ENCODE peak calls at places on chromosomes 16 and 17, in seven cellular contexts. R is Caco-2, T is AG09309, U is GM12865, K is PC-3, N is neural progenitor cell, F is Panc1. S is an unnamed sample.

GRCh38 chr17:6780001-6780400 is 4.0 kb downstream of the FBXO39 start:
- DNase-seq in N (no peak), F (no peak), T (no peak), K (no peak), R (no peak), U (no peak), S (no peak)

GRCh38 chr16:28311913-28312312 is 19.6 kb downstream of the SBK1 start:
- DNase-seq in T (no peak), F (no peak), N (no peak), R (no peak), K (no peak), U (no peak), S (no peak)

GRCh38 chr16:71846443-71846842 is 667 bp downstream of the ATXN1L start:
- DNase-seq in T (no peak), R (peak), F (no peak), K (no peak), N (peak), U (peak), S (peak)

GRCh38 chr16:80947708-80948615 is 58.7 kb downstream of the CMC2 start:
- DNase-seq in K (peak), U (no peak), F (no peak), T (no peak), N (peak), R (no peak), S (no peak)

GRCh38 chr16:762049-762513 is 1.5 kb downstream of the MSLN start:
- DNase-seq in N (peak), T (no peak), F (no peak), K (no peak), R (no peak), U (no peak), S (no peak)

GRCh38 chr17:50956750-50957523 is 90.8 kb upstream of the TOB1 start:
- DNase-seq in U (peak), N (peak), T (no peak), K (peak), F (peak), R (peak), S (peak)

GRCh38 chr17:4548061-4548461 is 7.1 kb downstream of the MYBBP1A start:
- DNase-seq in R (no peak), F (no peak), T (no peak), N (no peak), K (no peak), U (no peak), S (no peak)

GRCh38 chr17:55263565-55264272 is 1.0 kb upstream of the HLF start:
- DNase-seq in K (no peak), N (peak), F (no peak), R (peak), T (no peak), U (no peak), S (no peak)

GRCh38 chr17:58402047-58402446 is 15.3 kb downstream of the RNF43 start:
- DNase-seq in N (no peak), T (no peak), F (no peak), R (no peak), K (peak), U (no peak), S (peak)

GRCh38 chr17:1577186-1577585 is 14.6 kb upstream of the PITPNA start:
- DNase-seq in R (no peak), K (peak), N (no peak), T (peak), U (no peak), F (no peak), S (peak)

GRCh38 chr17:1571362-1571746 is 8.8 kb upstream of the PITPNA start:
- DNase-seq in U (no peak), K (no peak), R (no peak), N (no peak), T (no peak), F (no peak), S (no peak)

GRCh38 chr17:1574697-1575471 is 12.3 kb upstream of the PITPNA start:
- DNase-seq in K (no peak), F (no peak), U (no peak), N (no peak), T (no peak), R (no peak), S (no peak)

GRCh38 chr17:1576500-1576899 is 13.9 kb upstream of the PITPNA start:
- DNase-seq in K (no peak), T (no peak), N (no peak), F (no peak), R (no peak), U (no peak), S (no peak)

DNA sequence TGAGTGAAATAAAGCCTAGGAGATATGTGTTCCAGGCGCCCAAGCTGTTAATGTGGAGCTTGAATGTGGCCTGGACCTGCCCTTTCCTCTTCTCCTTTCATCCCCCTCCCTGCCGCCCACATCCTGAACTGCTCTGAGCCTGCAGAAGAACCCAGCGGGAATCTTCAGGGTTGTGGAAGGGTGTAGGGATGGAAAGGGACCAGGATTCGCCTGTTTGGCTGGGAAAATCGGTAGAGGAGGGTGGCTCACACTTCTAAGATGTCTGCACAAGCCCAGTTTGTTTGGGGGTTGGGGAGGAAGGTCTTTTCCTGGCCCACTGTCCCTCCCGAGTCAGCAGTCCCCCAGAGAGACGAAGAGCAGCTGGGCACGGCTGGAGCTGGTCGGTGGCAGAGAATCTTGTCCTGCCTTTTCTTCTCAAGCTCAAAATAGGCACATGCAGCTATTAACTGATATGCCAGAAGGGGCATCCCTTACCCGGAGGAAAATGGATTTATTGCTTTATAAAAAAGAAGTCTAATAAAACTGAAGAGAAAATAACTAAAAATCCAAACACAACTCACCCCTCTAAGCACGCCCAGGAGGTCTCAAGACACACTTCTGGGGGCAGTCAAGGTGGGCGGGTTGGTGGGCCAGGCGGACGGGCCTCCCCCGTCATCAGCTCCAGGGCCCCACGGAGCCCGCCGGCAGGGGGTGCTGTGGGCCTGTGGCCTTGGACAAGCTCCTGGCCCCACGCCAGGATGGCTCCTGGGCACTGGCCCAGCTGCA is 11.5 kb upstream of the PITPNA start:
- DNase-seq in U (peak), K (peak), T (no peak), F (peak), R (peak), N (peak), S (peak)
- H3K4me3 ChIP-seq in U (no peak), K (no peak), T (no peak), F (no peak), R (no peak), N (no peak), S (no peak)

DNA sequence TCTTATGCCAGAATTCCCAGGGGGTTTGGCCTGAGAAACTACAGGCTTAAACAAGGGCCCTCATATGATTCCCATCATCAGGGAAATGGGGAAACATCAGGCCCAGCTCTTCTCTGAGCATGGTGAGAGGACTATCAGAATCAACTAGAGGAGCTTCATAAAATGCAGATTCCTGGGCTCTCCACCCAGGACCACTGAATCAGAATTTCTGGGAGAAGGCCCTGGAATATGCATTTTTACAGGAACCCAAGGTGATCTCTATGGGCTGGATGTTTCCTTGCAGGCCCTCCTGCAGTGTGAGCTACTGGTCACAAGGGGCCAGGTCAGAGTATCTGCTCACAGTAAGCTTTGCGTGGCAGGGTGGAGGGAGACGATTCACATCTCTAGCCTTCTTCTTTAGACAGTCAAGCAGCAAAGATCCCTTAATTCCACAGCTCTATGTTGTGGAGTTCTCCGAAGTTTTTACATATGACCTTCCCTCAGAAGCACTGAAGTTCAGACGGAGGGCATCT is 38.8 kb upstream of the HOXB13 start:
- DNase-seq in F (no peak), N (no peak), U (no peak), K (peak), T (no peak), R (peak), S (no peak)
- TF ChIP-seq CTCF in F (no peak), N (no peak), U (no peak), K (no peak), T (no peak), R (peak), S (no peak)

GRCh38 chr16:54060599-54061355 is 225.8 kb downstream of the IRX3 start:
- DNase-seq in T (no peak), F (no peak), U (no peak), N (no peak), R (no peak), K (no peak), S (no peak)

GRCh38 chr16:54059319-54059718 is 227.3 kb downstream of the IRX3 start:
- DNase-seq in T (no peak), K (no peak), N (no peak), U (no peak), F (no peak), R (no peak), S (no peak)

GRCh38 chr16:54063374-54063773 is 223.2 kb downstream of the IRX3 start:
- DNase-seq in R (no peak), U (no peak), T (no peak), K (no peak), N (no peak), F (no peak), S (peak)

GRCh38 chr16:54061454-54061853 is 225.1 kb downstream of the IRX3 start:
- DNase-seq in R (no peak), K (no peak), F (no peak), T (no peak), N (no peak), U (no peak), S (no peak)

DNA sequence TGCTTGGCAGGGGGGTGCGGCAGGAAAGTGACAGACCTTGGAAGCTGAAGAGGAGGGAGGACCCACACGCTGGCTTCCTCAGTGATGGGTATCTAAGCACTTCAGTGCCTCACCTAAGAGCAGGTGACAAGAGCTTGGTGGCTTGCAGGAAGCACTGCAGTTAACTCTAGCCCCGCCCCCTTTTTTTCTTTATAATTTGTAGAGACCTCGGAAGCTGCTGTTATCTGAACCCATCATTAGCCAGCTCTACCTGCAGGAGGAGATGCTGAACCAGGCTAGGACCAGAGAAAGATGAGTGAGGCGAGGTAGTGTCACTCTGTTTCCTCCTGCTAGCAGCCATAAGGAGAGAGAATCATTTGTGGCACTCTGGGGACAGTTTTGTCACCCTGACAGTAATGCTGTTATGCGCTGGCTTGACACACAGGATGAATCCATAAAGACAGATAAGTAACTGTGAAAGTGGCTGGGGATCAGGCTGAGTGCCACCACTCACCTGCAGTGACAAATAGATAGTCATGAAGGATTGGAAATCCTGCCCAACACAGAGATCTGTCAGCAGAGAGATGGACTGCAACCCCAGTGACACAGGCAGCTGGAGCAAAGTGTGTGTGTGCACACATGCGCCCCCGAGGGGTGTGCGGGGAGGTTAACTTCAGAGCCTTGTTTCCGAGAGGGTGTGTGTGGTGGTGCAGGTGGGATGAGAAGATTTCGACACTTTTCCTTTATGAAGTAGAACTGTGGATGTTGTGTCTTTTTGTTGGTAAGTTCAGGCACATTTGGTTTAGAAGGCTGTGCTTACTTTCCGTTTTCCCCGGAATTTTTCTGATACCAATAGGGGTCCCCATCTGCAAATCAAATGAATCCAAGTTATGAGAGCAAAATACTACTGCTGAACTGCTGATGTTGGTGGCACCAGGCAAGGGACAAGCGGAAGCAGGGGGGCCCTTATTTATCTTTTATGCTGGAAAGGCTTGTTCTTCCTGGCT is 223.9 kb downstream of the IRX3 start:
- DNase-seq in U (no peak), R (peak), N (peak), T (no peak), K (no peak), F (no peak), S (no peak)
- H3K4me3 ChIP-seq in U (no peak), R (no peak), N (no peak), T (no peak), K (no peak), F (no peak), S (no peak)

GRCh38 chr17:72496461-72496860 is 375.6 kb downstream of the SOX9 start:
- DNase-seq in T (no peak), K (no peak), N (no peak), F (no peak), U (no peak), R (no peak), S (no peak)
- TF ChIP-seq CTCF in T (no peak), K (no peak), N (no peak), F (no peak), U (no peak), R (no peak), S (no peak)

GRCh38 chr16:88382491-88383400 is at the start of gene ZNF469:
- DNase-seq in N (peak), T (no peak), F (no peak), R (peak), U (no peak), K (peak), S (peak)
- H3K4me3 ChIP-seq in N (peak), T (peak), F (peak), R (peak), U (no peak), K (peak), S (peak)

GRCh38 chr17:44376124-44376523 is 12.5 kb upstream of the FAM171A2 start:
- DNase-seq in U (no peak), K (peak), R (peak), T (no peak), N (peak), F (no peak), S (no peak)
- TF ChIP-seq CTCF in U (peak), K (peak), R (peak), T (peak), N (peak), F (peak), S (peak)

DNA sequence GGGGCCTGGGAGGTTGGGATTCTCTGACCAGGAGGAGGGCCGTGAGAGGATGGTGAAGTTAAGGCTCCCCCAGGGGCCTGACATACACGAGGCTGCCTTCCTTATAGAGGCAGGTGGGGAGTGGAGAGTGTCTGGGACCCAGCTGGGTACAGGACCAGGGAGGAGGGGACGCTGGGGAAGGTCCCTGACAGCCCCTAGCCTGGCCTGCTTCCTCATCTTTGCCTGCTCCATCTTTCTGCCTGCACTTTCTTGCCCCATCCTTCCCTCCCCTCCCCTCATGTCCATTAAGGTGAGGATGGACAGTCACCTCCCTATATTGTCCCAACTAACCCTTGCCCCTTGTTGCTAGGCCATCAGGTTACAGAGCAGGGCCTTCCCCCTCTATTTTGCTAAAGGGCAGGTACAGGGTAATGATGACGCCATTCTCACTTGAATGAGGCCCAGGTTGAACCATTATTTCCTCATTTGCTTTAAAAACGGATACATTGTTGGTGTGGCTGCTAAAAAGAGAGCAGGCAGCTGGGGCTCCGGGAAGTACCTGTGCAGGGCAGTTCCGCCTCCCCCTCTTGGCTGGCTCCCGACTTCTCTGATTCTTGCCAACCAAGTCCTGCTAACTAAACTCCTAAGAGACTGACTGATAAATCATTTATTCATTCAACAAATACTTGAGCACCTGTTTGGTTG is 1.3 kb downstream of the C17orf99 start:
- DNase-seq in R (no peak), F (no peak), T (no peak), U (peak), K (no peak), N (no peak), S (no peak)
- H3K4me3 ChIP-seq in R (no peak), F (no peak), T (no peak), U (no peak), K (no peak), N (no peak), S (no peak)

GRCh38 chr17:34979153-34979552 is 1.2 kb upstream of the LIG3 start:
- DNase-seq in F (no peak), R (no peak), K (no peak), N (no peak), T (no peak), U (no peak), S (no peak)

GRCh38 chr17:34980681-34981537 is 597 bp downstream of the LIG3 start:
- DNase-seq in F (no peak), U (peak), R (peak), T (peak), N (peak), K (peak), S (peak)

GRCh38 chr17:34981538-34982241 is 1.4 kb downstream of the LIG3 start:
- DNase-seq in K (no peak), U (no peak), R (no peak), N (peak), F (no peak), T (no peak), S (peak)

GRCh38 chr17:34979650-34980352 is 511 bp upstream of the LIG3 start:
- DNase-seq in K (no peak), T (no peak), F (no peak), U (no peak), N (peak), R (no peak), S (no peak)

DNA sequence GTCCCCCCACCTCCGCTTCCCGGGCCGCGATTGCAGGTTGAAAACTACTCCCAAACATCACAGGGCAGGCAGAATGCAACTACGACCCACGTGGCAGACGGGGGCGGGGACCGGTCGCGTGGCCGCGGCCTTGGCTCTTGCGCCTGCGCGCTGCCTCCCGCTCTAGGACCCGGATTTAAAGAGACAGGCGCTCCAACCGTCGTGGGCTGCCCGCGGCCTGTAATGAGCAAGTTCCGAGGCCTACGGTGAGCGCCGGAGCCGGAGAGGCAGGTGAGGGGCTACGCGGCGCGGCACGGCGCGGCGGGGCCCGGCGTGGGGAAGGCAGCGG is at the start of gene LIG3:
- DNase-seq in U (peak), F (peak), T (peak), K (peak), R (peak), N (peak), S (peak)
- TF ChIP-seq CTCF in U (no peak), F (no peak), T (no peak), K (no peak), R (no peak), N (no peak), S (no peak)

GRCh38 chr16:73054131-73054496 is 6.2 kb upstream of the ZFHX3 start:
- DNase-seq in T (no peak), K (no peak), F (no peak), R (no peak), N (no peak), U (no peak), S (peak)

GRCh38 chr16:73053038-73053378 is 5.1 kb upstream of the ZFHX3 start:
- DNase-seq in K (no peak), N (no peak), F (no peak), R (no peak), T (no peak), U (no peak), S (no peak)

GRCh38 chr16:73052441-73053030 is 4.6 kb upstream of the ZFHX3 start:
- DNase-seq in U (no peak), K (no peak), N (peak), R (no peak), T (no peak), F (no peak), S (no peak)

GRCh38 chr16:73054732-73055481 is 7.0 kb upstream of the ZFHX3 start:
- DNase-seq in R (peak), K (peak), F (no peak), U (peak), N (no peak), T (no peak), S (peak)

GRCh38 chr16:73053379-73054130 is 5.6 kb upstream of the ZFHX3 start:
- DNase-seq in T (no peak), U (no peak), R (no peak), F (no peak), K (peak), N (no peak), S (peak)
- H3K4me3 ChIP-seq in T (peak), U (no peak), R (no peak), F (peak), K (peak), N (no peak), S (no peak)

GRCh38 chr16:73216932-73217331 is 169.0 kb upstream of the ZFHX3 start:
- DNase-seq in U (no peak), F (no peak), T (no peak), N (no peak), R (no peak), K (no peak), S (no peak)

GRCh38 chr16:73214825-73215481 is 167.0 kb upstream of the ZFHX3 start:
- DNase-seq in R (no peak), K (no peak), F (no peak), N (no peak), T (peak), U (no peak), S (peak)

GRCh38 chr16:73219176-73219575 is 171.2 kb upstream of the ZFHX3 start:
- DNase-seq in K (no peak), R (no peak), T (no peak), N (no peak), F (no peak), U (no peak), S (no peak)

GRCh38 chr16:73215482-73216377 is 167.8 kb upstream of the ZFHX3 start:
- DNase-seq in U (no peak), K (no peak), T (no peak), N (no peak), F (no peak), R (no peak), S (no peak)

DNA sequence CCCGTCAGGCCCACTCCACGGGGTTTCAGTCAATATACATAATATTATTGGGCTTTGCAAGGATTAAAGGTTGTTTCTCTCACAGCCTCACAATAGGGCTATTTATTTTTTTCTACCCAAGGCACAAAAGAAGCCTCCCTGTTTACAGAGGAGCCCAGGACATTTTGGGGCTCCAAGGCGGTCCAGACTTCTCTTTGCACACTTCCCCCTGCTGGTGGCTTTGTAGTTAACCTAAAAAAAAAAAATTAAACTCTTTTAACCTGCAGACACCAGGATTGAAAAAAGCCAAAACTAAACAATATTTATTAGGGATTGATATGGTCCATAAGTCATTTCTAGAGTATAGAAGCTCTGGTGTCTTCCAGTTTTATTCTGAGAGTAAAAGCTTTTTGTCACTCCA is 169.7 kb upstream of the ZFHX3 start:
- DNase-seq in F (no peak), N (peak), T (no peak), R (no peak), K (no peak), U (peak), S (no peak)
- TF ChIP-seq CTCF in F (peak), N (peak), T (peak), R (no peak), K (peak), U (no peak), S (peak)